ENCODE peak calls at places on chromosome 11, in six cellular contexts. S is heart right ventricle; Z is H9; C is CD4-positive, alpha-beta T cell; Y is A549; D is WTC11. L is an unnamed sample.

GRCh38 chr11:57214494-57214893 is 22.6 kb downstream of the APLNR start:
- DNase-seq in S (no peak), Z (no peak), C (no peak), Y (peak; percentile 18), D (no peak), L (no peak)

GRCh38 chr11:9251306-9251705 is 13.8 kb downstream of the DENND5A start:
- DNase-seq in S (no peak), Z (no peak), C (no peak), Y (no peak), D (no peak), L (no peak)

GRCh38 chr11:73237471-73238290 is 19.6 kb downstream of the P2RY2 start:
- DNase-seq in S (peak; percentile 69), Z (peak; percentile 23), C (no peak), Y (no peak), D (no peak), L (peak; percentile 50)

GRCh38 chr11:33063326-33063775 is 24.0 kb downstream of the TCP11L1 start:
- DNase-seq in S (no peak), Z (no peak), C (no peak), Y (no peak), D (no peak), L (no peak)

GRCh38 chr11:62602141-62603071 is 741 bp upstream of the MTA2 start:
- DNase-seq in S (peak; percentile 65), Z (peak; percentile 72), C (no peak), Y (no peak), D (peak; percentile 77), L (peak; percentile 88)

GRCh38 chr11:61693897-61694840 is 14.0 kb downstream of the DAGLA start:
- DNase-seq in S (peak; percentile 60), Z (no peak), C (no peak), Y (no peak), D (no peak), L (no peak)

GRCh38 chr11:38123673-38124072 is 1525.6 kb upstream of the RAG2 start:
- DNase-seq in S (no peak), Z (peak; percentile 27), C (no peak), Y (no peak), D (no peak), L (peak; percentile 54)

GRCh38 chr11:43927925-43928707 is 14.3 kb upstream of the C11orf96 start:
- DNase-seq in S (no peak), Z (no peak), C (no peak), Y (no peak), D (no peak), L (no peak)

GRCh38 chr11:126997641-126998040 is 2.9 kb downstream of the KIRREL3 start:
- DNase-seq in S (no peak), Z (no peak), C (no peak), Y (no peak), D (no peak), L (no peak)

GRCh38 chr11:123033895-123034294 is 28.0 kb downstream of the HSPA8 start:
- DNase-seq in S (no peak), Z (peak; percentile 39), C (no peak), Y (peak; percentile 27), D (no peak), L (peak; percentile 71)
- TF ChIP-seq CTCF in S (peak; percentile 48), Z (peak; percentile 34), C (peak; percentile 23), Y (no peak), D (no peak), L (peak; percentile 43)

DNA sequence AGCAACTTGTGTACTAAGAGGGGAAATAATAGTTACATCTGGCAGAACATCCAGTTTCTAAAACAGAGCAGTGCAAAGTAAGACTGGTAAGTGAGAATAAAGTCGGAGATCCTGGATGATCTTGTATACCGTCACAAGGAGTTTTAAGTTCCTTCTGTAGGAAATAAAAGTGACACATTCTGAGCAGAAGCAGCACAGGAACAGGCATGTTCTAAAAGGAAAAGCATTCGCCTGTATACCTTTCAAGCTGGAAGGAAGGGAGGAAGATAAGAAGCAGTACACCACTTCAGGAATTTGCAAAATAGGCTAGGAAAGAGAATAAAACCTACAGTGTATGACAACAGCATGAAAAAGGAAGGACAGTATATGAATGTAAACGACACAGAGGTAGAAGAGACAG is 106.2 kb upstream of the TP53AIP1 start:
- DNase-seq in S (no peak), Z (no peak), C (no peak), Y (no peak), D (no peak), L (no peak)
- TF ChIP-seq CTCF in S (no peak), Z (no peak), C (no peak), Y (no peak), D (no peak), L (no peak)

GRCh38 chr11:129331217-129331616 is 44.4 kb upstream of the BARX2 start:
- DNase-seq in S (no peak), Z (no peak), C (no peak), Y (no peak), D (no peak), L (peak; percentile 45)

GRCh38 chr11:129331871-129332274 is 43.8 kb upstream of the BARX2 start:
- DNase-seq in S (peak; percentile 77), Z (peak; percentile 87), C (peak; percentile 69), Y (peak; percentile 64), D (peak; percentile 90), L (peak; percentile 96)

DNA sequence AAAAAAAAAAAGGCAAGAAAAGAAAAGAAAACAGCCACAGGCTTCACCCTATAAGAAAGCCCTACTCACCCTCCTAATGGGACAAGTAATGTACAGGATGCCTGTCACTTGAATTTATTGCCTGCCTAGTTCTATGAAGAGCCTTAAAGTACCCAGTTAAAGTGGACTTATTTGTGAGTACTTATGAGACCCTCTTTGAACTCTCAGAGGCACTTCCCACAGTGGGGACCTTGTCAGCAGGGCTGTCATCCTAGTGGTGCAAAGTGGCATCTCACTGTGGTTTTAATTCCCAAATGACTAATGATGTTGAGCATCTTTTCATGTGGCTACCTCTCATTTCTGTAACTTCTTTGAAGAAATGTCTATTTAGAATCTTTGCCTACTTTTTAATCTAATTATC is 41.8 kb upstream of the BARX2 start:
- DNase-seq in S (no peak), Z (no peak), C (no peak), Y (peak; percentile 9), D (no peak), L (no peak)
- TF ChIP-seq CTCF in S (no peak), Z (peak; percentile 51), C (no peak), Y (no peak), D (no peak), L (peak; percentile 73)

GRCh38 chr11:1566381-1567051 is 5.6 kb downstream of the DUSP8 start:
- DNase-seq in S (no peak), Z (peak; percentile 35), C (no peak), Y (no peak), D (no peak), L (no peak)
- TF ChIP-seq CTCF in S (no peak), Z (peak; percentile 43), C (no peak), Y (peak; percentile 15), D (no peak), L (peak; percentile 63)

GRCh38 chr11:100356035-100356434 is 331.1 kb upstream of the ARHGAP42 start:
- DNase-seq in S (no peak), Z (no peak), C (no peak), Y (no peak), D (no peak), L (no peak)
- TF ChIP-seq CTCF in S (no peak), Z (no peak), C (no peak), Y (no peak), D (no peak), L (no peak)

GRCh38 chr11:59918987-59919589 is 19.1 kb upstream of the OOSP1 start:
- DNase-seq in S (no peak), Z (no peak), C (no peak), Y (peak; percentile 15), D (peak; percentile 35), L (peak; percentile 71)
- TF ChIP-seq CTCF in S (peak; percentile 48), Z (peak; percentile 82), C (no peak), Y (peak; percentile 45), D (no peak), L (peak; percentile 79)

DNA sequence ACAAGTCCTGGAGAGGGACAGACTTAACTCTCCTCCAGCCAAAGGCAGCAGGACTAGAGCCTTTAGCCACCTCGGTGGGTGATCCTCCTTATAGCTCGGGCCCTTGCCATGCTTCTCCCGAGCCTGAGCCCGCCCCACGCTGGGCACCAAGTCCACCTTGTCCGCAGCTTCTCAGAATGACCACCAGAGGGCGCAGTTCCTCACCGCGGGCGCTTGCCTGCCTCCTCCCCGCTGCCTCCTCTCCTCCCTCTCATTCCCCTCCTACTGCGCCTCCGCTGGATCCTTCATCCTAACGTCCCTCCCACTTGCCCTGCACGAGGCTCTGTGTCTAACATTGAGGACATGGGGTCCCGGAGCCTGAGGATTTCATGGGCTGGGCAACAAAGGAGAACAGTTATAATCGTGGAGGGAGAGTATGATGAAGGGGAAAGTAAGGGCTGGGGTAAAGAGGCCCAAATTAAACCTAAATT is 11.3 kb upstream of the MOGAT2 start:
- DNase-seq in S (peak; percentile 80), Z (peak; percentile 87), C (peak; percentile 64), Y (peak; percentile 80), D (peak; percentile 80), L (peak; percentile 90)
- TF ChIP-seq CTCF in S (no peak), Z (peak; percentile 96), C (peak; percentile 96), Y (peak; percentile 88), D (peak; percentile 96), L (peak; percentile 95)

GRCh38 chr11:86955674-86956522 is 703 bp upstream of the FZD4 start:
- DNase-seq in S (peak; percentile 89), Z (peak; percentile 86), C (no peak), Y (peak; percentile 85), D (peak; percentile 84), L (peak; percentile 94)

GRCh38 chr11:86952933-86953637 is 2.1 kb downstream of the FZD4 start:
- DNase-seq in S (no peak), Z (no peak), C (no peak), Y (no peak), D (no peak), L (no peak)

GRCh38 chr11:86952221-86952875 is 2.8 kb downstream of the FZD4 start:
- DNase-seq in S (no peak), Z (no peak), C (no peak), Y (no peak), D (no peak), L (no peak)

GRCh38 chr11:86954288-86955110 is 696 bp downstream of the FZD4 start:
- DNase-seq in S (peak; percentile 60), Z (peak; percentile 64), C (no peak), Y (peak; percentile 33), D (peak; percentile 48), L (peak; percentile 81)

DNA sequence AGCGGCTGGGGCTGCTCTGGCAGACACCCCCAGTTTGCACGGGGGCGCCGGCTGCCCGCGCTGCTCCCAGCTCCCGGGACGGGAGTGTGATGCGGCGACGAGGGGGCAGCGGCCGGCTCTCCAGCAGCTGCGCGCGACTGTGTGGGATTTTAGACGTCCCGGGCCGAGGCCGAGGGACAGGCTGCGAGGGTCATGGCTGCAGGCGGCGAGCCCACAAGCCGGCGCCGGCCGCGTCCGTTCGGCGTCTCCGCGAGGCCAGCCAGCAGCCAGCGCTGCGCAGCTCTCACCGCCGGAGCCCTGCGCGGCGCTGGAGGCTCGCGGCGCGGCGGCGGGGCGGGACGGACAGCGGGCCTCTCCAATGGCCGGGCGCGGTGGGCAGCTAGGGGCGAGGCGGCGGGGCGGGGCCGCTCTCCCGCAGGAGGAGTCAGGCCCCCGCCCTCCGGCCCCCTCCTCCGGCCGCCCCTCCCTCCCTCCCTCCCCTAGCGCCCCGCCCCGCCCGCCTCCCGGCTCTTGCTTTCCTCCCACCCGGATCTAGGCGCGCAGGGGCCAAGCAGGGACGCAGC is at the start of gene FZD4:
- DNase-seq in S (peak; percentile 92), Z (peak; percentile 90), C (peak; percentile 34), Y (peak; percentile 78), D (peak; percentile 91), L (peak; percentile 96)
- TF ChIP-seq CTCF in S (no peak), Z (no peak), C (no peak), Y (no peak), D (no peak), L (peak; percentile 38)

L was measured in endodermal cell.